ENCODE peak calls at places on chromosomes 3 and 15, in six cellular contexts. K, I, Y, M, R and G are unnamed samples.

GRCh38 chr3:188206787-188207186 is 52.8 kb downstream of the LPP start:
- DNase-seq in K (no peak), I (no peak), Y (no peak), M (no peak), R (no peak), G (no peak)

GRCh38 chr3:32584660-32585059 is 14.0 kb upstream of the DYNC1LI1 start:
- DNase-seq in K (no peak), I (no peak), Y (no peak), M (no peak), R (no peak), G (no peak)

GRCh38 chr3:50003216-50003615 is 63.3 kb downstream of the RBM6 start:
- DNase-seq in K (no peak), I (no peak), Y (no peak), M (no peak), R (no peak), G (no peak)

GRCh38 chr3:43531835-43532234 is 90.0 kb downstream of the ANO10 start:
- DNase-seq in K (no peak), I (no peak), Y (peak), M (no peak), R (no peak), G (peak)

GRCh38 chr3:66885326-66886000 is 112.6 kb upstream of the KBTBD8 start:
- DNase-seq in K (no peak), I (no peak), Y (peak), M (no peak), R (no peak), G (peak)

GRCh38 chr15:52796742-52797515 is 6.8 kb upstream of the ONECUT1 start:
- DNase-seq in K (no peak), I (no peak), Y (no peak), M (no peak), R (no peak), G (no peak)

GRCh38 chr15:73082719-73083275 is 30.5 kb downstream of the NEO1 start:
- DNase-seq in K (no peak), I (no peak), Y (no peak), M (no peak), R (no peak), G (no peak)

GRCh38 chr3:189806171-189806951 is 175.2 kb downstream of the TP63 start:
- DNase-seq in K (no peak), I (no peak), Y (no peak), M (no peak), R (no peak), G (peak)

GRCh38 chr3:76570436-76571057 is 469.4 kb upstream of the ROBO2 start:
- DNase-seq in K (no peak), I (no peak), Y (peak), M (no peak), R (peak), G (no peak)

GRCh38 chr15:63043391-63044076 is 987 bp downstream of the TPM1 start:
- DNase-seq in K (no peak), I (no peak), Y (no peak), M (no peak), R (no peak), G (no peak)

GRCh38 chr15:63041982-63042878 is at the start of gene TPM1:
- DNase-seq in K (peak), I (peak), Y (peak), M (no peak), R (no peak), G (peak)

GRCh38 chr15:63044077-63044644 is 1.6 kb downstream of the TPM1 start:
- DNase-seq in K (no peak), I (no peak), Y (no peak), M (no peak), R (no peak), G (no peak)

GRCh38 chr15:63041402-63041977 is 1.1 kb upstream of the TPM1 start:
- DNase-seq in K (no peak), I (no peak), Y (no peak), M (no peak), R (no peak), G (no peak)

DNA sequence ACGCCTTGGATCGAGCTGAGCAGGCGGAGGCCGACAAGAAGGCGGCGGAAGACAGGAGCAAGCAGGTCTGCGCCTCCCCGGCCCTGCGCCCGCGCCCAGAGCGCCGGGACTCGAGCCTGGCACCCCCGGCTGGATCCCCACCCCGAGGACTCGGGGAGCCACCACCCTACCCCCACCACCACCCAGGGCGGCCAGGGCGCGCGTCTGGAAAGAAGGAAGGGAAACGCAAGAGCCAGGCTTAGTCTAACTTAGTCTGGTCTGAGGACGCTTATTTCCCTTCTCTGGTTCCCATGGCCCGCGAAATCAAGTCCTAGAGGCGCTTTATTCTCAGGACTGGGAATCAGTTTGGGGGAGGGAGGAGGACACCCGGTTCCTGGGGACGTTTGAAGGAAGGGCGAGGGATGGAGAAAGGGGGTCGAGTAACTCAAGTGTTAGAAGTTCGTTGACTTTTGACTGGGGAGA is 363 bp downstream of the TPM1 start:
- DNase-seq in K (no peak), I (no peak), Y (no peak), M (no peak), R (no peak), G (peak)
- H3K4me3 ChIP-seq in K (peak), I (peak), Y (peak), M (peak), R (peak), G (peak)

DNA sequence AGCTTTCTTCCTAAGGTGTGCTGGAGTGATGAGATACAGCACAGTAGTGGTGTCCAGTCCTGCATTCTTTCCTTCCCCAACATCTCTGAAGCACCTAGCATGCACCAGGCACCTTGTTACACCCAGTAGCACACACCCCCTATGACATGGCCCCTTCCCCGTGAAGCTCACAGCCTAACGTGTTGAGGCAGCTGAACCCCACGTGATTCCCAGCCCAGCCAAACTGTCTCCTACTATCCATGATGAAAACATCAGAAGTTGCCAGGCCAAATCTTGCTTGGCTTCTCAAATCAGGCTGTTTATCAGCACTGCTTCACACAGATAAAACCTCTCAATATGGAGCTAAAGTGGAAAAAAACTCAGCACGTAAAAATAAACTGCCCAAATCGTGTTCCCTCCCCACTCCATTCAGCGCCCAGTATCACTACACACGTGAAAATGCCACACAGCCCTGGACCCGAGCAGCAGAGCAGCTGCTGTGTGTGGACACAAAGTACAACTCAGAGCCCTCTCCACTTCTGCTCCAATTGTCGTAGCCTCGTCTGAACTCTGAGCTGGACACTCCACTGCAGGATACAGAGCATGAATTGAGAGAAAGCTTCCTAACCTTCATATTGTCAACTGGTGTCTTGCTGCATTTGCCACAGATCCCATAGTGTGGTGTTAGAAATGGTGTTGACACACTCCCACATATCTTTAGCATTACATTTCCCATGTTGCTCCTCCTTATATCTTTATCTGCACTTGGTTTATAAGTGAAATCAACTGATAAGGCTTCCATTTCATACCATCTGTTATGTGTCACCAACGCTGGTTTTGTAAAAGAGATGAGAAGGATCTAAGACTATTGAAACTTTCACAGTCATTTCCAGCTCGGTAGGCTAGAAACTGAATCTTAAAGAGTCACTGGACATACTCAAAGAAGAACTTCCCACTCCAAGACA is 279.8 kb downstream of the RORA start:
- DNase-seq in K (no peak), I (peak), Y (no peak), M (no peak), R (no peak), G (peak)
- H3K4me3 ChIP-seq in K (no peak), I (no peak), Y (no peak), M (no peak), R (no peak), G (no peak)

DNA sequence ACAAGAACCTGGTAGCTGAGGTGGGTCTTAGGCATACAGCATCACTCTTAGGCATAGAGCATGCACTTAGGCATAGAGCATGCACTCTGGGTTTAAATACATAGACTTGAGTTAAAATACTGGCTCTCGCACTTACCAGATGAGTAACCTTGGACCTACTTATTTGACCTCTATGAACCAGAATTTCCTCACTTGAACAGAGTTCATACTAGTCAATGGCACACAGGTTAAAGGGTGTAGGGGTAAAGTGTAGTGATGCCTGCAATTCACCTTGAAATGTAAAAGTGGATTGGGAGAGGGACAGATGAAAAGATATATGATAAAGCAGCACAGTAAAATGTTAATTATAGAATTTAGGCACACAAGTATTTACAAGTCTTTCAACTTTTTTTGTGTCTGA is 1.6 kb downstream of the RUVBL1 start:
- DNase-seq in K (no peak), I (no peak), Y (no peak), M (no peak), R (no peak), G (no peak)
- H3K4me3 ChIP-seq in K (no peak), I (no peak), Y (no peak), M (no peak), R (peak), G (no peak)

GRCh38 chr15:75651810-75652543 is 4.3 kb downstream of the SNX33 start:
- DNase-seq in K (no peak), I (no peak), Y (no peak), M (no peak), R (no peak), G (no peak)
- H3K4me3 ChIP-seq in K (peak), I (peak), Y (peak), M (no peak), R (no peak), G (peak)

GRCh38 chr15:28243901-28244300 is 78.1 kb downstream of the HERC2 start:
- DNase-seq in K (peak), I (no peak), Y (no peak), M (no peak), R (no peak), G (no peak)
- H3K4me3 ChIP-seq in K (no peak), I (no peak), Y (no peak), M (no peak), R (no peak), G (no peak)

DNA sequence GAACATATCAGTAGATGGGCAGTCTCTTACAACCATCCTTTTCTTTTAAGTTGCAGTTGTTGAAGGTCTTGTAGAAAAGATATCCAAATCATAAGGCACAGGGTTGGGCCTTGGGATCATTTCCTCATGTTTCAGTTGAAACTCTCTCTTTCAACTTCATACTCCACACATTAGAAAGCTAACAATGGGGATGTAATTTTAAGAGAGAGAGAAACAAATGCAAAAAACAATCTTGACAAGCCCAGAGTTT is 747.9 kb downstream of the ROBO1 start:
- DNase-seq in K (no peak), I (no peak), Y (no peak), M (no peak), R (no peak), G (no peak)
- H3K4me3 ChIP-seq in K (peak), I (peak), Y (peak), M (no peak), R (peak), G (no peak)

DNA sequence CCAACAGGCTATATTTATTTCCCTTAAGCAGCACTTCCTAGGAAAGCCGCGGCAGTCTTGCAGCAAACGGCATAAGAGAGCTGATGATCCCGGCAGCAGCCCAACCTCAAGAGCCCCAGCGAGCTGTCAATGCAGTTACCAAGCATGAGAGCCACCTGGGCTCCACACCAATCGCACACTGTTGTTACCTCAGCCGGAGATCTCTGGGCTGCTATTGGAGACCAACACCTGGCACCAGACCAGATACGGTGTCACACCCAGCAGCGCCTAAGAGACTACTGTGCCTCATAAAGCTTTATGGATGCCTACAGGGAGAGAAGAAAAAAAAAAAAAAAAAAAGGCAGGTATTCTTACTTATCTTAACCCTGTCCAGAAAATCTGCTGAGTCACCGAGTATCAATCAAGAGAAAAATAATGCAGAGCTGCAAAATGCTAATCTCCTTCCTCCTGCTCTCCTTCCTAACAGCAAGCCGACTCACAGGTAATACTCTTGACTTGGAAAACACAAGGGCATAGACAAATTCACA is 11.6 kb downstream of the ABCC5 start:
- DNase-seq in K (no peak), I (peak), Y (peak), M (peak), R (peak), G (peak)
- H3K4me3 ChIP-seq in K (peak), I (peak), Y (no peak), M (no peak), R (no peak), G (no peak)

GRCh38 chr3:61945657-61946056 is 384.3 kb downstream of the PTPRG start:
- DNase-seq in K (no peak), I (no peak), Y (no peak), M (no peak), R (no peak), G (no peak)

GRCh38 chr3:61947456-61947855 is 386.1 kb downstream of the PTPRG start:
- DNase-seq in K (no peak), I (no peak), Y (no peak), M (no peak), R (no peak), G (no peak)

GRCh38 chr3:61944736-61945135 is 383.4 kb downstream of the PTPRG start:
- DNase-seq in K (peak), I (no peak), Y (no peak), M (no peak), R (no peak), G (no peak)

GRCh38 chr3:61946925-61947324 is 385.6 kb downstream of the PTPRG start:
- DNase-seq in K (no peak), I (no peak), Y (no peak), M (no peak), R (no peak), G (no peak)

DNA sequence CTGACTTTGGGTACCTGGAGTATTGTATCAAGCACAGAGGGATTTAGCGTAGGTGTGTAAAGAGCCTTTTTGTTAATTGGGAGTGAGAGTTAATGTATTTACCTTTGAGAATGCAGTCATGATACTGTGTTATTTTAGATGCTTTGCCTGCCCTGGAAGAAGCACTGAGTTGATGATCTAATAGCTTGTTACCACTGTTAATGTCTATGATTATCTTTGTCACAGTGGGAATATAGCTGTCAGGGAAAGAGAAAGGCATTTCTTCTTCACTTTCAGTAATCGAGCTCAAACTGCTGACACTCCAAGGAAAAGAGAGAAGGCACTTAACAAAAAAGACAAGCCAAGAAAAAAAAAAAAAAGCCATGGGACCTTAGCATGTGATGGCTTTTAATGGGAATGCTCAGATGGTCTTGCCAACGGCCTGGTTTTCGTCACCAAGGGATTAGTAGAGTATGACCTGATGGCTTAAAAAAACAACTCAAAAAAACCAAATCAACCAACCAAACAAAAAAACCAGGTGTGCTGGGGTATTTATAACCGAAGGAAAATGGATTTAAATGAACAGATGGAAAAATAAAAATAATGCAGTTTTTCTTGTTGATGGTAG is 387.4 kb downstream of the PTPRG start:
- DNase-seq in K (no peak), I (no peak), Y (no peak), M (no peak), R (no peak), G (no peak)
- H3K4me3 ChIP-seq in K (no peak), I (no peak), Y (no peak), M (no peak), R (no peak), G (no peak)

GRCh38 chr15:28927043-28927442 is 41.3 kb downstream of the APBA2 start:
- DNase-seq in K (no peak), I (no peak), Y (no peak), M (no peak), R (no peak), G (no peak)
- H3K4me3 ChIP-seq in K (no peak), I (no peak), Y (no peak), M (no peak), R (no peak), G (no peak)